ENCODE peak calls at places on chromosomes 6 and 20, in five cellular contexts. X, K, J, G and Y are unnamed samples.

GRCh38 chr20:8313073-8313472 is 181.0 kb downstream of the PLCB1 start:
- DNase-seq in K (no peak), G (no peak), X (no peak), J (no peak), Y (no peak)

GRCh38 chr6:136113736-136114173 is 136.4 kb downstream of the MTFR2 start:
- DNase-seq in G (no peak), X (no peak), K (peak), J (peak), Y (no peak)

GRCh38 chr6:41712651-41713103 is 22.7 kb downstream of the TFEB start:
- DNase-seq in X (no peak), G (no peak), J (no peak), K (peak), Y (no peak)

GRCh38 chr6:167806061-167806700 is 20.5 kb upstream of the AFDN start:
- DNase-seq in K (no peak), J (no peak), X (no peak), G (no peak), Y (no peak)

GRCh38 chr20:36754656-36755222 is 8.8 kb upstream of the NDRG3 start:
- DNase-seq in X (peak), K (peak), G (no peak), J (peak), Y (no peak)

GRCh38 chr20:4811257-4811656 is 89.5 kb downstream of the PRND start:
- DNase-seq in G (no peak), K (no peak), J (no peak), X (no peak), Y (no peak)

GRCh38 chr20:35369804-35370203 is 42.0 kb downstream of the UQCC1 start:
- DNase-seq in J (no peak), G (no peak), X (no peak), K (no peak), Y (no peak)

GRCh38 chr6:168270274-168271174 is 49.1 kb downstream of the DACT2 start:
- DNase-seq in K (no peak), G (no peak), X (no peak), J (no peak), Y (no peak)

GRCh38 chr6:68237205-68237604 is 397.9 kb upstream of the ADGRB3 start:
- DNase-seq in X (no peak), G (no peak), J (no peak), K (no peak), Y (no peak)

GRCh38 chr20:43448748-43449535 is 8.8 kb upstream of the SRSF6 start:
- DNase-seq in J (peak), K (peak), G (peak), X (peak), Y (no peak)

GRCh38 chr6:119349341-119350201 is at the start of gene MAN1A1:
- DNase-seq in X (peak), K (peak), G (peak), J (peak), Y (peak)
- TF ChIP-seq CTCF in X (peak), K (peak), G (no peak), J (no peak), Y (no peak)

GRCh38 chr20:53956013-53956715 is 114.2 kb downstream of the BCAS1 start:
- DNase-seq in G (no peak), X (no peak), K (no peak), J (no peak), Y (no peak)

GRCh38 chr20:53959849-53960585 is 110.4 kb downstream of the BCAS1 start:
- DNase-seq in J (no peak), K (no peak), G (no peak), X (no peak), Y (no peak)

GRCh38 chr20:53954734-53955658 is 115.4 kb downstream of the BCAS1 start:
- DNase-seq in G (no peak), J (no peak), K (no peak), X (no peak), Y (no peak)

GRCh38 chr20:53958240-53958639 is 112.2 kb downstream of the BCAS1 start:
- DNase-seq in X (no peak), G (no peak), J (no peak), K (no peak), Y (no peak)

GRCh38 chr20:53957421-53958172 is 112.8 kb downstream of the BCAS1 start:
- DNase-seq in J (no peak), K (no peak), G (no peak), X (no peak), Y (no peak)
- TF ChIP-seq CTCF in J (no peak), K (no peak), G (no peak), X (no peak), Y (no peak)

GRCh38 chr6:74671558-74672025 is 534.3 kb downstream of the COL12A1 start:
- DNase-seq in X (no peak), G (no peak), J (no peak), K (no peak), Y (no peak)
- TF ChIP-seq CTCF in X (no peak), G (no peak), J (no peak), K (no peak), Y (no peak)

GRCh38 chr6:56856036-56856580 is 98.8 kb upstream of the BEND6 start:
- DNase-seq in K (no peak), J (no peak), G (no peak), X (no peak), Y (no peak)
- TF ChIP-seq CTCF in K (no peak), J (no peak), G (no peak), X (no peak), Y (no peak)

DNA sequence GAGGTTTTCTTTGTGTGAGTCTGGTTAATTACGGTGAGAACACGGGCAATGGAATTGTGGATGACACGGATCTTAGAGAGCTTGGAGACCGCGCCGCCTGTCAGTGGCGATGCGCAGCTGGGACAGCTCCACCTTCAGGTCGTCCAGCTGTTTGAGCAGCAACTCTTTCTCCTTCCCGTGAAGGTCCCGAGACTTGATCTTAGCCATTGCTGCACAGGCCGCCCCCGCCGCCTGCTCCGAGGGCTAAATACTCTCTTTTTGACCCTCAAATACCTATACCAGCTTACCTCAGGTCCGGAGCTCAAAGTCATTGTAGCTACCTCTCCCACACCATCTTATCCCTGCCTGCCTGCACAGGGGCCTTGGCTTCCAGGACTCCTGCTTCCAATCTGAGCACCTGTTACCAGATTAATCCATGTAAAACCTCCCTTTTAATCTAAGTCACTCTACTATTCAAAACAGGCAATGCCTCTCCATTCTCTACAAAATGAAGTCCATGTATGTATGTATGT is 100.2 kb downstream of the PREP start:
- DNase-seq in X (no peak), K (no peak), G (no peak), J (no peak), Y (no peak)
- TF ChIP-seq CTCF in X (no peak), K (no peak), G (no peak), J (no peak), Y (no peak)

GRCh38 chr20:57467742-57468141 is 57.2 kb downstream of the CTCFL start:
- DNase-seq in G (no peak), X (no peak), J (no peak), K (no peak), Y (no peak)

GRCh38 chr20:57468523-57469417 is 56.2 kb downstream of the CTCFL start:
- DNase-seq in X (no peak), K (no peak), G (no peak), J (no peak), Y (no peak)

GRCh38 chr20:57465486-57465885 is 59.5 kb downstream of the CTCFL start:
- DNase-seq in X (no peak), K (no peak), J (no peak), G (no peak), Y (no peak)

GRCh38 chr20:57464642-57465211 is 60.2 kb downstream of the CTCFL start:
- DNase-seq in X (no peak), J (no peak), K (peak), G (no peak), Y (no peak)

GRCh38 chr20:57465943-57466342 is 59.0 kb downstream of the CTCFL start:
- DNase-seq in J (no peak), X (no peak), G (no peak), K (no peak), Y (no peak)
- TF ChIP-seq CTCF in J (no peak), X (peak), G (no peak), K (no peak), Y (no peak)